ENCODE peak calls at places on chromosomes 2 and 18, in seven cellular contexts. N, G, O, H, R, W and B are unnamed samples.

GRCh38 chr2:152376385-152376784 is 41.4 kb downstream of the FMNL2 start:
- DNase-seq in N (no peak), G (no peak), O (no peak), H (peak), R (no peak), W (no peak), B (no peak)

GRCh38 chr2:56741601-56742102 is 557.9 kb downstream of the CCDC85A start:
- DNase-seq in N (no peak), G (no peak), O (no peak), H (no peak), R (no peak), W (peak), B (peak)

GRCh38 chr18:49399003-49399402 is 61.4 kb downstream of the DYM start:
- DNase-seq in N (no peak), G (no peak), O (no peak), H (no peak), R (no peak), W (no peak), B (no peak)

GRCh38 chr18:36436387-36436786 is 138.9 kb downstream of the FHOD3 start:
- DNase-seq in N (no peak), G (no peak), O (no peak), H (no peak), R (no peak), W (no peak), B (no peak)

GRCh38 chr2:56185101-56185581 is 1.4 kb downstream of the CCDC85A start:
- DNase-seq in N (no peak), G (no peak), O (no peak), H (peak), R (no peak), W (peak), B (no peak)

GRCh38 chr2:241489733-241490443 is 18.5 kb downstream of the STK25 start:
- DNase-seq in N (no peak), G (no peak), O (peak), H (no peak), R (no peak), W (no peak), B (no peak)

GRCh38 chr2:144707927-144708326 is 188.0 kb upstream of the ZEB2 start:
- DNase-seq in N (no peak), G (no peak), O (no peak), H (no peak), R (no peak), W (no peak), B (no peak)

GRCh38 chr2:153479527-153479926 is 965 bp upstream of the RPRM start:
- DNase-seq in N (no peak), G (no peak), O (no peak), H (no peak), R (no peak), W (no peak), B (no peak)

GRCh38 chr2:171410101-171410500 is 23.7 kb downstream of the METTL8 start:
- DNase-seq in N (no peak), G (no peak), O (no peak), H (no peak), R (no peak), W (no peak), B (no peak)

GRCh38 chr2:167960089-167960747 is 287.2 kb downstream of the STK39 start:
- DNase-seq in N (no peak), G (no peak), O (no peak), H (no peak), R (no peak), W (no peak), B (no peak)

GRCh38 chr2:218010116-218010837 is 7.5 kb upstream of the TNS1 start:
- DNase-seq in N (peak), G (no peak), O (peak), H (peak), R (no peak), W (peak), B (no peak)

GRCh38 chr2:113977660-113978523 is 88.0 kb downstream of the ACTR3 start:
- DNase-seq in N (no peak), G (no peak), O (no peak), H (no peak), R (no peak), W (no peak), B (no peak)

GRCh38 chr18:56921888-56922480 is 224.9 kb upstream of the BOD1L2 start:
- DNase-seq in N (no peak), G (no peak), O (no peak), H (no peak), R (no peak), W (no peak), B (no peak)

GRCh38 chr18:9708057-9708881 is at the start of gene RAB31:
- DNase-seq in N (no peak), G (peak), O (peak), H (peak), R (no peak), W (peak), B (peak)

GRCh38 chr2:42183775-42184174 is 14.6 kb downstream of the EML4 start:
- DNase-seq in N (no peak), G (no peak), O (no peak), H (no peak), R (no peak), W (no peak), B (no peak)

GRCh38 chr2:143128681-143129580 is at the start of gene ARHGAP15:
- DNase-seq in N (peak), G (no peak), O (peak), H (peak), R (peak), W (no peak), B (no peak)

GRCh38 chr2:224723606-224724217 is 7.5 kb upstream of the CCDC195 start:
- DNase-seq in N (no peak), G (no peak), O (no peak), H (no peak), R (no peak), W (no peak), B (no peak)

GRCh38 chr2:72864500-72864899 is 22.7 kb upstream of the SPR start:
- DNase-seq in N (no peak), G (no peak), O (no peak), H (no peak), R (no peak), W (no peak), B (no peak)
- H3K27ac ChIP-seq in N (no peak), G (no peak), O (no peak), H (no peak), R (no peak), W (no peak), B (no peak)

GRCh38 chr2:18559531-18559930 is 922 bp downstream of the RDH14 start:
- DNase-seq in N (no peak), G (no peak), O (no peak), H (no peak), R (no peak), W (peak), B (no peak)

GRCh38 chr2:18559941-18560796 is at the start of gene RDH14:
- DNase-seq in N (peak), G (peak), O (peak), H (peak), R (peak), W (peak), B (peak)

GRCh38 chr2:18560797-18561085 is 288 bp upstream of the RDH14 start:
- DNase-seq in N (no peak), G (no peak), O (no peak), H (no peak), R (no peak), W (no peak), B (no peak)

GRCh38 chr2:18557121-18557520 is 3.3 kb downstream of the RDH14 start:
- DNase-seq in N (no peak), G (no peak), O (no peak), H (no peak), R (no peak), W (no peak), B (no peak)

DNA sequence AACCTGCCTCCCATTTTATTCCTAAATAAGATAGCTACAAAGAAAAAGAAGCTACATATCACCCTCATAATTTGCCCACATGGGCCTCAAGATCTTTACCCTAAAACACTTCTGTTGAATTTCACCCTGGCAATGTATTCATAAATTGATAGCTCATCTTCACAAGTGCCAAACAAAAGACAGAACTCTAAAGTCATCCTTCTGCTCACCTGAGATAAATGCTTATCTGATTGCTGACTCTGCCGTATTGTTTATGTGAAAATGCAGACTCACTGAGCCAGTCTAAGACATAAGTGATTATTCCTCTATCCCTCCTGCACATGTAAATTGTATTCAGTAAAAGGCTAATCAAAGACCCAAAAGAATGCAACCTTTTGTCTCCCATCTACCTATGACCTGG is 2.0 kb downstream of the RDH14 start:
- DNase-seq in N (no peak), G (no peak), O (no peak), H (no peak), R (no peak), W (no peak), B (no peak)
- H3K27ac ChIP-seq in N (no peak), G (no peak), O (no peak), H (no peak), R (no peak), W (peak), B (peak)

GRCh38 chr2:20001361-20001863 is 11.1 kb downstream of the MATN3 start:
- DNase-seq in N (no peak), G (no peak), O (no peak), H (no peak), R (no peak), W (no peak), B (no peak)
- H3K27ac ChIP-seq in N (no peak), G (no peak), O (no peak), H (no peak), R (no peak), W (no peak), B (no peak)

DNA sequence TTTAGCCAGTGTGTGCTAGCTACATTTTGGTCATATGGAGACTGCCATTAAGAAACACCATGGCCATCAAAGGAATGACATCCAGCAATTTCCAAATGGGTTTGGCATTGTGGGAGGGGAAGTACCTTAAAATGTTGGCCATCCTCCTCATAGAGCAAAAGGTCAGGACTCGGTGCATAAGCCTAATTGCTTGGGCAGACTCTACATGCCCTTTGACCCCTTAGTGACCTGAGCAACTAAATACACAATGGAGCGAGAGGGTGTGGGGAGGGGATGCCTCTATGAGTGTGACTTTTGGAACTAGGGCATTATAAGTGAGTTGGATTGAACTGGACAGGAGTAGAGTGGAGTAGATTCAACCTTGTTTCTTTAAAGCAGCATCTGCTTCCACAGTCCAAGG is 44.9 kb downstream of the NRP2 start:
- DNase-seq in N (no peak), G (no peak), O (no peak), H (no peak), R (no peak), W (no peak), B (no peak)
- H3K27ac ChIP-seq in N (no peak), G (no peak), O (peak), H (no peak), R (no peak), W (no peak), B (no peak)